ENCODE peak calls at places on chromosome 2, in eight cellular contexts. One of them, this sample, is unnamed.

GRCh38 chr2:239046822-239047221 is 198.9 kb downstream of the TWIST2 start:
- DNase-seq in cardiac muscle cell: no peak
- DNase-seq in NCI-H460: no peak
- DNase-seq in brain microvascular endothelial cell: no peak
- DNase-seq in progenitor cell of endocrine pancreas: no peak
- DNase-seq in H4: no peak
- DNase-seq in EL: no peak
- DNase-seq in activated CD4-positive, alpha-beta T cell treated with anti-CD3 and anti-CD28 coated beads, Interleukin-2, amount 50 U/mL, for 48 hours: no peak
- DNase-seq in this sample: no peak

GRCh38 chr2:172702451-172702850 is 33.2 kb upstream of the RAPGEF4 start:
- DNase-seq in cardiac muscle cell: no peak
- DNase-seq in NCI-H460: no peak
- DNase-seq in brain microvascular endothelial cell: no peak
- DNase-seq in progenitor cell of endocrine pancreas: no peak
- DNase-seq in H4: no peak
- DNase-seq in EL: no peak
- DNase-seq in activated CD4-positive, alpha-beta T cell treated with anti-CD3 and anti-CD28 coated beads, Interleukin-2, amount 50 U/mL, for 48 hours: no peak
- DNase-seq in this sample: no peak

GRCh38 chr2:153059338-153060052 is 341.1 kb downstream of the ARL6IP6 start:
- DNase-seq in cardiac muscle cell: no peak
- DNase-seq in NCI-H460: peak; percentile 83
- DNase-seq in brain microvascular endothelial cell: no peak
- DNase-seq in progenitor cell of endocrine pancreas: no peak
- DNase-seq in H4: peak; percentile 85
- DNase-seq in EL: peak; percentile 48
- DNase-seq in activated CD4-positive, alpha-beta T cell treated with anti-CD3 and anti-CD28 coated beads, Interleukin-2, amount 50 U/mL, for 48 hours: no peak
- DNase-seq in this sample: no peak

GRCh38 chr2:233448220-233448559 is 93.9 kb downstream of the DGKD start:
- DNase-seq in cardiac muscle cell: peak; percentile 26
- DNase-seq in NCI-H460: peak; percentile 45
- DNase-seq in brain microvascular endothelial cell: no peak
- DNase-seq in progenitor cell of endocrine pancreas: no peak
- DNase-seq in H4: no peak
- DNase-seq in EL: no peak
- DNase-seq in activated CD4-positive, alpha-beta T cell treated with anti-CD3 and anti-CD28 coated beads, Interleukin-2, amount 50 U/mL, for 48 hours: peak; percentile 13
- DNase-seq in this sample: no peak

GRCh38 chr2:236561874-236562273 is 7.8 kb upstream of the ACKR3 start:
- DNase-seq in cardiac muscle cell: no peak
- DNase-seq in NCI-H460: no peak
- DNase-seq in brain microvascular endothelial cell: no peak
- DNase-seq in progenitor cell of endocrine pancreas: no peak
- DNase-seq in H4: no peak
- DNase-seq in EL: no peak
- DNase-seq in activated CD4-positive, alpha-beta T cell treated with anti-CD3 and anti-CD28 coated beads, Interleukin-2, amount 50 U/mL, for 48 hours: no peak
- DNase-seq in this sample: no peak

GRCh38 chr2:97673915-97674283 is 4.4 kb downstream of the C2orf92 start:
- DNase-seq in cardiac muscle cell: no peak
- DNase-seq in NCI-H460: no peak
- DNase-seq in brain microvascular endothelial cell: no peak
- DNase-seq in progenitor cell of endocrine pancreas: no peak
- DNase-seq in H4: no peak
- DNase-seq in EL: no peak
- DNase-seq in activated CD4-positive, alpha-beta T cell treated with anti-CD3 and anti-CD28 coated beads, Interleukin-2, amount 50 U/mL, for 48 hours: peak; percentile 40
- DNase-seq in this sample: no peak

GRCh38 chr2:236608710-236609109 is 39.1 kb downstream of the ACKR3 start:
- DNase-seq in cardiac muscle cell: no peak
- DNase-seq in NCI-H460: no peak
- DNase-seq in brain microvascular endothelial cell: no peak
- DNase-seq in progenitor cell of endocrine pancreas: no peak
- DNase-seq in H4: no peak
- DNase-seq in EL: peak; percentile 39
- DNase-seq in activated CD4-positive, alpha-beta T cell treated with anti-CD3 and anti-CD28 coated beads, Interleukin-2, amount 50 U/mL, for 48 hours: no peak
- DNase-seq in this sample: no peak

GRCh38 chr2:163852616-163853015 is 116.8 kb upstream of the FIGN start:
- DNase-seq in cardiac muscle cell: no peak
- DNase-seq in NCI-H460: no peak
- DNase-seq in brain microvascular endothelial cell: no peak
- DNase-seq in progenitor cell of endocrine pancreas: no peak
- DNase-seq in H4: no peak
- DNase-seq in EL: no peak
- DNase-seq in activated CD4-positive, alpha-beta T cell treated with anti-CD3 and anti-CD28 coated beads, Interleukin-2, amount 50 U/mL, for 48 hours: no peak
- DNase-seq in this sample: no peak

GRCh38 chr2:227511955-227512354 is 40.0 kb downstream of the AGFG1 start:
- DNase-seq in cardiac muscle cell: no peak
- DNase-seq in NCI-H460: no peak
- DNase-seq in brain microvascular endothelial cell: no peak
- DNase-seq in progenitor cell of endocrine pancreas: no peak
- DNase-seq in H4: no peak
- DNase-seq in EL: no peak
- DNase-seq in activated CD4-positive, alpha-beta T cell treated with anti-CD3 and anti-CD28 coated beads, Interleukin-2, amount 50 U/mL, for 48 hours: no peak
- DNase-seq in this sample: no peak

GRCh38 chr2:186980787-186981550 is 132.0 kb upstream of the ZSWIM2 start:
- DNase-seq in cardiac muscle cell: no peak
- DNase-seq in NCI-H460: no peak
- DNase-seq in brain microvascular endothelial cell: no peak
- DNase-seq in progenitor cell of endocrine pancreas: no peak
- DNase-seq in H4: no peak
- DNase-seq in EL: no peak
- DNase-seq in activated CD4-positive, alpha-beta T cell treated with anti-CD3 and anti-CD28 coated beads, Interleukin-2, amount 50 U/mL, for 48 hours: no peak
- DNase-seq in this sample: no peak

GRCh38 chr2:71930073-71930681 is 217.5 kb downstream of the CYP26B1 start:
- DNase-seq in cardiac muscle cell: no peak
- DNase-seq in NCI-H460: no peak
- DNase-seq in brain microvascular endothelial cell: no peak
- DNase-seq in progenitor cell of endocrine pancreas: no peak
- DNase-seq in H4: peak; percentile 58
- DNase-seq in EL: peak; percentile 20
- DNase-seq in activated CD4-positive, alpha-beta T cell treated with anti-CD3 and anti-CD28 coated beads, Interleukin-2, amount 50 U/mL, for 48 hours: no peak
- DNase-seq in this sample: no peak

GRCh38 chr2:47269316-47270232 is 114.5 kb upstream of the STPG4 start:
- DNase-seq in cardiac muscle cell: peak; percentile 89
- DNase-seq in NCI-H460: peak; percentile 81
- DNase-seq in brain microvascular endothelial cell: peak; percentile 97
- DNase-seq in progenitor cell of endocrine pancreas: no peak
- DNase-seq in H4: peak; percentile 96
- DNase-seq in EL: peak; percentile 99
- DNase-seq in activated CD4-positive, alpha-beta T cell treated with anti-CD3 and anti-CD28 coated beads, Interleukin-2, amount 50 U/mL, for 48 hours: no peak
- DNase-seq in this sample: peak; percentile 60

GRCh38 chr2:29806461-29806860 is 114.9 kb downstream of the ALK start:
- DNase-seq in cardiac muscle cell: no peak
- DNase-seq in NCI-H460: no peak
- DNase-seq in brain microvascular endothelial cell: no peak
- DNase-seq in progenitor cell of endocrine pancreas: no peak
- DNase-seq in H4: no peak
- DNase-seq in EL: no peak
- DNase-seq in activated CD4-positive, alpha-beta T cell treated with anti-CD3 and anti-CD28 coated beads, Interleukin-2, amount 50 U/mL, for 48 hours: no peak
- DNase-seq in this sample: no peak

GRCh38 chr2:201827621-201828020 is 21.3 kb downstream of the CDK15 start:
- DNase-seq in cardiac muscle cell: no peak
- DNase-seq in NCI-H460: no peak
- DNase-seq in brain microvascular endothelial cell: no peak
- DNase-seq in progenitor cell of endocrine pancreas: no peak
- DNase-seq in H4: no peak
- DNase-seq in EL: no peak
- DNase-seq in activated CD4-positive, alpha-beta T cell treated with anti-CD3 and anti-CD28 coated beads, Interleukin-2, amount 50 U/mL, for 48 hours: no peak
- DNase-seq in this sample: no peak